ENCODE peak calls at places on chromosomes 12 and 14, in four cellular contexts. T is K562, Y is HepG2, F is H1. S is an unnamed sample.

GRCh38 chr12:116087962-116088361 is 189.5 kb downstream of the MED13L start:
- DNase-seq in T (no peak), Y (peak; percentile 19), F (no peak), S (no peak)

GRCh38 chr14:94397899-94398479 is 9.6 kb upstream of the SERPINA1 start:
- DNase-seq in T (no peak), Y (no peak), F (no peak), S (no peak)

GRCh38 chr12:54419088-54419887 is at the start of gene ITGA5:
- DNase-seq in T (peak; percentile 82), Y (no peak), F (peak; percentile 76), S (peak; percentile 53)

GRCh38 chr14:85934123-85934885 is 404.4 kb downstream of the FLRT2 start:
- DNase-seq in T (no peak), Y (peak; percentile 15), F (no peak), S (peak; percentile 70)

GRCh38 chr12:93645702-93646101 is 31.5 kb upstream of the CRADD start:
- DNase-seq in T (no peak), Y (no peak), F (no peak), S (no peak)

GRCh38 chr14:71363961-71364360 is 456.7 kb downstream of the PCNX1 start:
- DNase-seq in T (no peak), Y (no peak), F (no peak), S (no peak)

GRCh38 chr14:69580009-69580577 is 5.4 kb upstream of the CCDC177 start:
- DNase-seq in T (peak; percentile 52), Y (peak; percentile 95), F (peak; percentile 76), S (peak; percentile 71)

GRCh38 chr12:54222609-54223008 is 33.8 kb upstream of the SMUG1 start:
- DNase-seq in T (no peak), Y (no peak), F (no peak), S (no peak)

GRCh38 chr12:108236366-108236765 is 102.7 kb downstream of the CMKLR1 start:
- DNase-seq in T (no peak), Y (no peak), F (no peak), S (no peak)

GRCh38 chr14:93510030-93510429 is 79.3 kb downstream of the UNC79 start:
- DNase-seq in T (no peak), Y (no peak), F (no peak), S (no peak)

GRCh38 chr12:119729871-119730270 is 61.9 kb downstream of the PRKAB1 start:
- DNase-seq in T (no peak), Y (no peak), F (no peak), S (no peak)

GRCh38 chr12:1796515-1797010 is 23.8 kb upstream of the LRTM2 start:
- DNase-seq in T (no peak), Y (no peak), F (peak; percentile 61), S (no peak)

GRCh38 chr12:23238190-23238589 is 613.2 kb downstream of the ETNK1 start:
- DNase-seq in T (no peak), Y (no peak), F (no peak), S (no peak)

GRCh38 chr14:58160561-58160960 is 8.5 kb upstream of the ARMH4 start:
- DNase-seq in T (no peak), Y (no peak), F (no peak), S (no peak)

GRCh38 chr14:61992139-61992538 is 229.9 kb downstream of the SNAPC1 start:
- DNase-seq in T (no peak), Y (no peak), F (no peak), S (no peak)

GRCh38 chr14:92160619-92161018 is 38.9 kb downstream of the CPSF2 start:
- DNase-seq in T (no peak), Y (no peak), F (no peak), S (peak; percentile 45)
- TF ChIP-seq PHF8 in T (no peak), Y (no peak), F (no peak), S (no peak)

DNA sequence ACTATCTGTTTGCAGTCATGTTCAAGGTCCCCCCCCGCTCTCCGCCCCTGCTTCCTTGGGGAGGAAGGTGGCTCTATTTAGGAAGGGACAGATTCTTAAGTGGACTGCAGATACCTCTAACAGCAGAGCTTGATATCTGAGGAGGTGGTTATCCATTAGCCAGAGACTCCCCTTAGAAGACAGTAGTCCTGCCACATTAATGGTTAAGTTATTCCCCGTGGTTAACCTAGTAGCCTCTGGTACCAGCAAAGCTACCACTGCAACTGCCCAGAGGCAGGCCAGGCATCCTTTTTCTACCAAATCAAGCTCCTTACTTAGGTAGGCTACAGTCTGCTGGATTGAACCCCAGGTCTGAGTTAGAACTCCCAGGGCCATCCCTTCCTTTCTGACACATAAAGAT is 162.1 kb upstream of the AVPR1A start:
- DNase-seq in T (no peak), Y (no peak), F (no peak), S (no peak)
- TF ChIP-seq PHF8 in T (no peak), Y (no peak), F (no peak), S (no peak)

GRCh38 chr12:68434391-68435007 is 102.3 kb upstream of the MDM1 start:
- DNase-seq in T (no peak), Y (no peak), F (no peak), S (no peak)
- TF ChIP-seq PHF8 in T (no peak), Y (no peak), F (no peak), S (no peak)

DNA sequence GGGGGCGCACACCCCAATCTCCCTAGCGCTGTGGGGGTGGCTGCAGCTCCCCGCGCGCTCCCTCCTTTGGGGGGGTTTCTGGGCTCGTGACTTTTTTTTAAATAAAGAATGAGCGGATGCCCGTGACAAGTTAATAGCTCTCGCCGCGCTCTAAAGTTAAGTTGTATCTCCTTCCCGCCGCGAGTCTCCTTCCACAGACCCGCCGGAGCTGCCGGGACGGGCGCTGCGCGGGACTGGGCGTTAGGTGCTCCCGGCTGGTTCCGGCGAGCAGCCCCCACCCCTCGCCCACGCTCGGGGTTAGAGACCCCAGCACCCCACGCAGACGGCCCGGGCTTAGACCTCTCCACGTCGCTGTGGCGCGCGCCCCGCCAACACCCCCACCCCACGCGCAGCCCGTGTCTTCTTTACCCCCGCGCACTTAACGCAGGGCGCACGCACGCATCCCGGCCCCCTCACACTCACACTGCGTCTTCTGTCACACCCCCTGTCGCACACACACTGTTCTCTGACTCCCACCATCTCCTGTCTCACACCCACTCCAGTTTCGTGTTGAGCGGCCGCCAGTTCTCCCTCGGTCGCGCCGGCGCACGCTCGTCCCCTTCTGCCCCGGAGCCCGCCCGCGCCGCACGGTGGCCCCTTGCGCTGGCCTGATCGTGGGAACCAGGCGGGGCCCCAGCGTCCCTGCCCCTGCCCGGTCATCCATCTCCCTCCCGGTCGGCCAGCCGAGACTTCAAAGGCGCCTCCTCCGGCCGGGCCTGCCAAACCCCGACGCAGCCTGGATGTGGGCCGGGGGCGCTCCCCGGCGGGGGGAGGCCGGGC is 82.4 kb upstream of the HMGA2 start:
- DNase-seq in T (peak; percentile 23), Y (peak; percentile 42), F (peak; percentile 84), S (peak; percentile 38)
- TF ChIP-seq PHF8 in T (no peak), Y (peak; percentile 24), F (no peak), S (no peak)

GRCh38 chr14:21985081-21985480 is 311.5 kb upstream of the OR4E1 start:
- DNase-seq in T (no peak), Y (no peak), F (no peak), S (no peak)
- TF ChIP-seq PHF8 in T (no peak), Y (no peak), F (no peak), S (no peak)

GRCh38 chr14:95547626-95548327 is 12.9 kb downstream of the GLRX5 start:
- DNase-seq in T (no peak), Y (peak; percentile 92), F (no peak), S (no peak)
- TF ChIP-seq PHF8 in T (no peak), Y (no peak), F (no peak), S (no peak)

S was measured in A549.